ENCODE peak calls at places on chromosomes 12 and 14, in nine cellular contexts. M is naive thymus-derived CD8-positive, alpha-beta T cell; I is HS-27A; Q is KBM-7; T is endothelial cell; E is lung microvascular endothelial cell; Z is stimulated activated CD4-positive, alpha-beta T cell treated with anti-CD3 and anti-CD28 coated beads, TNF-alpha, amount 100 ng/mL, for 1 hour; P is foreskin melanocyte; F is lower lobe of right lung. B is an unnamed sample.

GRCh38 chr12:3303410-3304136 is 187.4 kb upstream of the PRMT8 start:
- DNase-seq in F (no peak), I (no peak), P (no peak), Q (no peak), T (peak; percentile 51), M (no peak), Z (no peak), E (no peak), B (no peak)

GRCh38 chr12:50927356-50927755 is 25.0 kb upstream of the HIGD1C start:
- DNase-seq in I (no peak), T (no peak), M (no peak), P (no peak), Z (no peak), F (no peak), Q (no peak), E (no peak), B (no peak)

GRCh38 chr12:94170690-94171594 is 22.6 kb downstream of the PLXNC1 start:
- DNase-seq in E (no peak), P (no peak), T (no peak), Z (no peak), F (no peak), M (no peak), I (no peak), Q (no peak), B (no peak)

GRCh38 chr12:54368709-54369596 is 4.7 kb upstream of the GPR84 start:
- DNase-seq in P (peak; percentile 89), I (peak; percentile 59), F (peak; percentile 91), Q (peak; percentile 92), M (peak; percentile 81), Z (peak; percentile 61), T (peak; percentile 93), E (peak; percentile 91), B (peak; percentile 87)

GRCh38 chr14:58151701-58152568 is at the start of gene ARMH4:
- DNase-seq in Z (peak; percentile 13), I (no peak), E (peak; percentile 79), M (peak; percentile 48), Q (peak; percentile 84), P (peak; percentile 60), T (peak; percentile 75), F (peak; percentile 89), B (peak; percentile 28)

GRCh38 chr12:17928708-17929366 is 161.2 kb downstream of the RERGL start:
- DNase-seq in Z (no peak), M (no peak), F (no peak), I (peak; percentile 91), T (no peak), Q (no peak), E (peak; percentile 55), P (no peak), B (no peak)

GRCh38 chr12:57214398-57214781 is 2.2 kb upstream of the NXPH4 start:
- DNase-seq in T (peak; percentile 71), P (no peak), F (no peak), Q (peak; percentile 85), E (peak; percentile 61), I (no peak), M (peak; percentile 52), Z (peak; percentile 18), B (peak; percentile 45)

GRCh38 chr12:48001426-48002178 is 2.7 kb downstream of the COL2A1 start:
- DNase-seq in Q (peak; percentile 46), T (peak; percentile 44), I (no peak), Z (no peak), F (no peak), E (peak; percentile 52), P (peak; percentile 54), M (no peak), B (no peak)

B was measured in central memory CD8-positive, alpha-beta T cell.